ENCODE peak calls at places on chromosomes 2 and 18, in ten cellular contexts. One of them, this sample, is unnamed.

GRCh38 chr2:223941579-223942277 is 3.4 kb downstream of the WDFY1 start:
- DNase-seq in mesendoderm: no peak
- DNase-seq in heart right ventricle: no peak
- DNase-seq in HepG2: no peak
- DNase-seq in coronary artery: no peak
- DNase-seq in pancreas: no peak
- DNase-seq in HL-60: no peak
- DNase-seq in PC-9: peak; percentile 76
- DNase-seq in CD4-positive, alpha-beta T cell: peak; percentile 13
- DNase-seq in SK-N-SH: no peak
- DNase-seq in this sample: no peak

GRCh38 chr18:48827321-48828200 is 123.2 kb downstream of the SMAD7 start:
- DNase-seq in mesendoderm: peak; percentile 87
- DNase-seq in heart right ventricle: peak; percentile 30
- DNase-seq in HepG2: no peak
- DNase-seq in coronary artery: peak; percentile 80
- DNase-seq in pancreas: no peak
- DNase-seq in HL-60: no peak
- DNase-seq in PC-9: no peak
- DNase-seq in CD4-positive, alpha-beta T cell: no peak
- DNase-seq in SK-N-SH: peak; percentile 73
- DNase-seq in this sample: no peak

GRCh38 chr2:30367232-30368070 is 79.6 kb upstream of the LCLAT1 start:
- DNase-seq in mesendoderm: no peak
- DNase-seq in heart right ventricle: no peak
- DNase-seq in HepG2: no peak
- DNase-seq in coronary artery: no peak
- DNase-seq in pancreas: no peak
- DNase-seq in HL-60: no peak
- DNase-seq in PC-9: no peak
- DNase-seq in CD4-positive, alpha-beta T cell: no peak
- DNase-seq in SK-N-SH: no peak
- DNase-seq in this sample: no peak

GRCh38 chr2:951224-952006 is 766 bp downstream of the SNTG2 start:
- DNase-seq in mesendoderm: peak; percentile 48
- DNase-seq in heart right ventricle: no peak
- DNase-seq in HepG2: no peak
- DNase-seq in coronary artery: no peak
- DNase-seq in pancreas: no peak
- DNase-seq in HL-60: no peak
- DNase-seq in PC-9: no peak
- DNase-seq in CD4-positive, alpha-beta T cell: no peak
- DNase-seq in SK-N-SH: no peak
- DNase-seq in this sample: no peak

GRCh38 chr2:236711440-236711839 is 141.8 kb downstream of the ACKR3 start:
- DNase-seq in mesendoderm: no peak
- DNase-seq in heart right ventricle: no peak
- DNase-seq in HepG2: no peak
- DNase-seq in coronary artery: no peak
- DNase-seq in pancreas: no peak
- DNase-seq in HL-60: no peak
- DNase-seq in PC-9: peak; percentile 57
- DNase-seq in CD4-positive, alpha-beta T cell: no peak
- DNase-seq in SK-N-SH: no peak
- DNase-seq in this sample: no peak

GRCh38 chr18:29853126-29853525 is 1189.4 kb downstream of the DSC3 start:
- DNase-seq in mesendoderm: no peak
- DNase-seq in heart right ventricle: no peak
- DNase-seq in HepG2: no peak
- DNase-seq in coronary artery: no peak
- DNase-seq in pancreas: no peak
- DNase-seq in HL-60: no peak
- DNase-seq in PC-9: no peak
- DNase-seq in CD4-positive, alpha-beta T cell: no peak
- DNase-seq in SK-N-SH: no peak
- DNase-seq in this sample: no peak

GRCh38 chr2:164514491-164514890 is 106.8 kb downstream of the GRB14 start:
- DNase-seq in mesendoderm: peak; percentile 69
- DNase-seq in heart right ventricle: no peak
- DNase-seq in HepG2: peak; percentile 88
- DNase-seq in coronary artery: no peak
- DNase-seq in pancreas: no peak
- DNase-seq in HL-60: no peak
- DNase-seq in PC-9: peak; percentile 72
- DNase-seq in CD4-positive, alpha-beta T cell: no peak
- DNase-seq in SK-N-SH: no peak
- DNase-seq in this sample: no peak

GRCh38 chr2:28394331-28394877 is 1.7 kb downstream of the FOSL2 start:
- DNase-seq in mesendoderm: no peak
- DNase-seq in heart right ventricle: peak; percentile 68
- DNase-seq in HepG2: no peak
- DNase-seq in coronary artery: no peak
- DNase-seq in pancreas: peak; percentile 59
- DNase-seq in HL-60: no peak
- DNase-seq in PC-9: peak; percentile 46
- DNase-seq in CD4-positive, alpha-beta T cell: no peak
- DNase-seq in SK-N-SH: no peak
- DNase-seq in this sample: no peak

GRCh38 chr2:190996338-190996946 is 17.5 kb downstream of the STAT1 start:
- DNase-seq in mesendoderm: peak; percentile 76
- DNase-seq in heart right ventricle: no peak
- DNase-seq in HepG2: peak; percentile 70
- DNase-seq in coronary artery: no peak
- DNase-seq in pancreas: no peak
- DNase-seq in HL-60: peak; percentile 26
- DNase-seq in PC-9: peak; percentile 17
- DNase-seq in CD4-positive, alpha-beta T cell: peak; percentile 23
- DNase-seq in SK-N-SH: peak; percentile 66
- DNase-seq in this sample: no peak

GRCh38 chr18:45617284-45617683 is 2.0 kb downstream of the SLC14A2 start:
- DNase-seq in mesendoderm: no peak
- DNase-seq in heart right ventricle: peak; percentile 59
- DNase-seq in HepG2: no peak
- DNase-seq in coronary artery: peak; percentile 91
- DNase-seq in pancreas: peak; percentile 41
- DNase-seq in HL-60: no peak
- DNase-seq in PC-9: peak; percentile 15
- DNase-seq in CD4-positive, alpha-beta T cell: no peak
- DNase-seq in SK-N-SH: peak; percentile 22
- DNase-seq in this sample: no peak

GRCh38 chr18:33821503-33821902 is 243.5 kb downstream of the ASXL3 start:
- DNase-seq in mesendoderm: no peak
- DNase-seq in heart right ventricle: no peak
- DNase-seq in HepG2: no peak
- DNase-seq in coronary artery: no peak
- DNase-seq in pancreas: no peak
- DNase-seq in HL-60: no peak
- DNase-seq in PC-9: no peak
- DNase-seq in CD4-positive, alpha-beta T cell: no peak
- DNase-seq in SK-N-SH: no peak
- DNase-seq in this sample: no peak

GRCh38 chr2:233317544-233317943 is 9.9 kb downstream of the SAG start:
- DNase-seq in mesendoderm: no peak
- DNase-seq in heart right ventricle: no peak
- DNase-seq in HepG2: no peak
- DNase-seq in coronary artery: no peak
- DNase-seq in pancreas: no peak
- DNase-seq in HL-60: no peak
- DNase-seq in PC-9: no peak
- DNase-seq in CD4-positive, alpha-beta T cell: no peak
- DNase-seq in SK-N-SH: no peak
- DNase-seq in this sample: no peak

GRCh38 chr2:49616800-49617199 is 462.5 kb upstream of the FSHR start:
- DNase-seq in mesendoderm: peak; percentile 57
- DNase-seq in heart right ventricle: no peak
- DNase-seq in HepG2: peak; percentile 30
- DNase-seq in coronary artery: no peak
- DNase-seq in pancreas: no peak
- DNase-seq in HL-60: peak; percentile 2
- DNase-seq in PC-9: no peak
- DNase-seq in CD4-positive, alpha-beta T cell: no peak
- DNase-seq in SK-N-SH: peak; percentile 32
- DNase-seq in this sample: no peak

GRCh38 chr2:85133751-85134254 is 611 bp downstream of the TCF7L1 start:
- DNase-seq in mesendoderm: peak; percentile 66
- DNase-seq in heart right ventricle: peak; percentile 27
- DNase-seq in HepG2: no peak
- DNase-seq in coronary artery: peak; percentile 78
- DNase-seq in pancreas: peak; percentile 51
- DNase-seq in HL-60: no peak
- DNase-seq in PC-9: peak; percentile 21
- DNase-seq in CD4-positive, alpha-beta T cell: no peak
- DNase-seq in SK-N-SH: peak; percentile 81
- DNase-seq in this sample: no peak

GRCh38 chr2:8633735-8634313 is 48.0 kb upstream of the ID2 start:
- DNase-seq in mesendoderm: no peak
- DNase-seq in heart right ventricle: no peak
- DNase-seq in HepG2: peak; percentile 98
- DNase-seq in coronary artery: no peak
- DNase-seq in pancreas: no peak
- DNase-seq in HL-60: no peak
- DNase-seq in PC-9: no peak
- DNase-seq in CD4-positive, alpha-beta T cell: no peak
- DNase-seq in SK-N-SH: no peak
- DNase-seq in this sample: no peak

GRCh38 chr2:47344890-47345583 is 57.9 kb upstream of the MSH2 start:
- DNase-seq in mesendoderm: peak; percentile 100
- DNase-seq in heart right ventricle: peak; percentile 87
- DNase-seq in HepG2: peak; percentile 100
- DNase-seq in coronary artery: no peak
- DNase-seq in pancreas: peak; percentile 79
- DNase-seq in HL-60: no peak
- DNase-seq in PC-9: peak; percentile 93
- DNase-seq in CD4-positive, alpha-beta T cell: no peak
- DNase-seq in SK-N-SH: peak; percentile 95
- DNase-seq in this sample: peak; percentile 76

GRCh38 chr18:43534511-43534910 is 257.2 kb upstream of the SYT4 start:
- DNase-seq in mesendoderm: peak; percentile 10
- DNase-seq in heart right ventricle: no peak
- DNase-seq in HepG2: no peak
- DNase-seq in coronary artery: no peak
- DNase-seq in pancreas: no peak
- DNase-seq in HL-60: no peak
- DNase-seq in PC-9: no peak
- DNase-seq in CD4-positive, alpha-beta T cell: no peak
- DNase-seq in SK-N-SH: no peak
- DNase-seq in this sample: no peak

DNA sequence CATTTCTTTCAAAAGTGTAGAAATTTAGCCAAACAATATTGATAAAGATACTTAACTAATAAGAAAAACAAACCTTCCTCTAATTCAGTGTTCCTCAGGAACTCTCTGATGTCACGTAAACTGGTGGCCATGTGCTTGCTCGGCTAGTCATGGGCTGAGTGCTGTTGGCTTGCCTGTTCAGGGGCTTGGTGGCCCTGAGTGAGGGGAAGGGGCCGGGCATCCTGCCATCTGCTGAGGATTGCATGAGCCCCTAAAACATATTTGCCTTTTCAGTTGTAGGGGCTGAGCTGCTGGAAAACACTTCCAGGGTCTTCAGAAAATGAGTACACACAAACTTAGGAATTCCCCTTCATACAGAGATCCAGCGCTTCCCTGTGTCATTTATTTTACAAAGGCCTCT is 20.3 kb upstream of the NFATC1 start:
- DNase-seq in mesendoderm: no peak
- DNase-seq in heart right ventricle: no peak
- DNase-seq in HepG2: no peak
- DNase-seq in coronary artery: peak; percentile 35
- DNase-seq in pancreas: no peak
- DNase-seq in HL-60: no peak
- DNase-seq in PC-9: no peak
- DNase-seq in CD4-positive, alpha-beta T cell: no peak
- DNase-seq in SK-N-SH: no peak
- DNase-seq in this sample: no peak
- H3K27ac ChIP-seq in mesendoderm: no peak overlapping the region
- H3K27ac ChIP-seq in heart right ventricle: no peak overlapping the region
- H3K27ac ChIP-seq in HepG2: no peak overlapping the region
- H3K27ac ChIP-seq in coronary artery: no peak overlapping the region
- H3K27ac ChIP-seq in pancreas: no peak overlapping the region
- H3K27ac ChIP-seq in HL-60: no peak overlapping the region
- H3K27ac ChIP-seq in PC-9: no peak overlapping the region
- H3K27ac ChIP-seq in CD4-positive, alpha-beta T cell: no peak overlapping the region
- H3K27ac ChIP-seq in SK-N-SH: no peak overlapping the region
- H3K27ac ChIP-seq in this sample: no peak overlapping the region

GRCh38 chr2:106816974-106817373 is 69.0 kb downstream of the ST6GAL2 start:
- DNase-seq in mesendoderm: no peak
- DNase-seq in heart right ventricle: peak; percentile 8
- DNase-seq in HepG2: no peak
- DNase-seq in coronary artery: peak; percentile 89
- DNase-seq in pancreas: no peak
- DNase-seq in HL-60: no peak
- DNase-seq in PC-9: no peak
- DNase-seq in CD4-positive, alpha-beta T cell: no peak
- DNase-seq in SK-N-SH: no peak
- DNase-seq in this sample: peak; percentile 6
- H3K27ac ChIP-seq in mesendoderm: no peak overlapping the region
- H3K27ac ChIP-seq in heart right ventricle: no peak overlapping the region
- H3K27ac ChIP-seq in HepG2: no peak overlapping the region
- H3K27ac ChIP-seq in coronary artery: peak overlapping the region; percentile 69
- H3K27ac ChIP-seq in pancreas: no peak overlapping the region
- H3K27ac ChIP-seq in HL-60: no peak overlapping the region
- H3K27ac ChIP-seq in PC-9: no peak overlapping the region
- H3K27ac ChIP-seq in CD4-positive, alpha-beta T cell: no peak overlapping the region
- H3K27ac ChIP-seq in SK-N-SH: no peak overlapping the region
- H3K27ac ChIP-seq in this sample: no peak overlapping the region

DNA sequence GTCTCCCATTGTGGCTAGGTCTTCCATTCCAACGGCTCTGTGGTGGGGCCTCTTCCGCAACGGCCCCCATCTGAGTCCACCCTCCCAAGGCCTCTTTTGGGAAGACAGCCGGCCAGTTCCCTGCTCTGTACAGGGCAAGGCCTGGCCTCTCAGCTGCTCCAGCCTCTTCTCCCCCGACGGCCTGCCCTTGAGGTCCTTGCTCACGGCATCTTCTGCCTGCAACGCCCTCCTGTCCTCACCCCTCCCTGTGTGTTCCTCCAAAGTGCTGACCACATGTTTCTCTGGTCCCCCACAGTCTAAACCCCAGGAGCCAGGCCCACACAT is 16.0 kb downstream of the HS6ST1 start:
- DNase-seq in mesendoderm: no peak
- DNase-seq in heart right ventricle: no peak
- DNase-seq in HepG2: no peak
- DNase-seq in coronary artery: no peak
- DNase-seq in pancreas: peak; percentile 8
- DNase-seq in HL-60: no peak
- DNase-seq in PC-9: no peak
- DNase-seq in CD4-positive, alpha-beta T cell: no peak
- DNase-seq in SK-N-SH: no peak
- DNase-seq in this sample: no peak
- H3K27ac ChIP-seq in mesendoderm: no peak overlapping the region
- H3K27ac ChIP-seq in heart right ventricle: no peak overlapping the region
- H3K27ac ChIP-seq in HepG2: no peak overlapping the region
- H3K27ac ChIP-seq in coronary artery: no peak overlapping the region
- H3K27ac ChIP-seq in pancreas: no peak overlapping the region
- H3K27ac ChIP-seq in HL-60: no peak overlapping the region
- H3K27ac ChIP-seq in PC-9: no peak overlapping the region
- H3K27ac ChIP-seq in CD4-positive, alpha-beta T cell: no peak overlapping the region
- H3K27ac ChIP-seq in SK-N-SH: no peak overlapping the region
- H3K27ac ChIP-seq in this sample: no peak overlapping the region

DNA sequence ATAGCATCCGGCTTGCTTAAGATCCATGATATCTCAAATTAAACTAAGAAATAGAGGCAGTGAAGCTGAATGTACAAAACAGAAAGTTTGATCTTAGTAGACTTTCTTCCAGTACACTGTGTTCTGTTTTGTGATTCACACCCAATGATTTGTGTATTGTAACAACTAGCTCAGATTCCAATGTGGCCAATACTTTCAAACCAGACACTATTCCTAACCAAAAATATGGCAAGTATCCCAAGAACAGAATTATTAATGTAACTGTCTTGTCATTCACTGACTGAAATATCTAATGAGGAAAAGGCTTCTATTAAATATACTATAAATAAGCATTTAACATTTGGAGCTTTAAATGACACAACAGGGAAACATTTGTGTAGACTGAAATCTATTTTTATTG is 299.1 kb downstream of the NRXN1 start:
- DNase-seq in mesendoderm: no peak
- DNase-seq in heart right ventricle: no peak
- DNase-seq in HepG2: no peak
- DNase-seq in coronary artery: no peak
- DNase-seq in pancreas: no peak
- DNase-seq in HL-60: no peak
- DNase-seq in PC-9: no peak
- DNase-seq in CD4-positive, alpha-beta T cell: no peak
- DNase-seq in SK-N-SH: no peak
- DNase-seq in this sample: no peak
- H3K27ac ChIP-seq in mesendoderm: no peak overlapping the region
- H3K27ac ChIP-seq in heart right ventricle: no peak overlapping the region
- H3K27ac ChIP-seq in HepG2: no peak overlapping the region
- H3K27ac ChIP-seq in coronary artery: no peak overlapping the region
- H3K27ac ChIP-seq in pancreas: no peak overlapping the region
- H3K27ac ChIP-seq in HL-60: no peak overlapping the region
- H3K27ac ChIP-seq in PC-9: no peak overlapping the region
- H3K27ac ChIP-seq in CD4-positive, alpha-beta T cell: no peak overlapping the region
- H3K27ac ChIP-seq in SK-N-SH: no peak overlapping the region
- H3K27ac ChIP-seq in this sample: no peak overlapping the region

This sample was measured in substantia nigra.